ENCODE peak calls at places on chromosomes 5 and 9, in four cellular contexts. X is PC-3, I is thyroid gland, F is lung. Y is an unnamed sample. For H3K9me3 and H3K4me1, the result is how much of the 10 kb centered on the place peaks cover.

GRCh38 chr9:77534376-77535057 is 113.6 kb downstream of the GNA14 start:
- DNase-seq in X (no peak), F (no peak), I (peak), Y (no peak)

GRCh38 chr9:83346655-83347393 is 191.4 kb downstream of the FRMD3 start:
- DNase-seq in X (no peak), F (no peak), I (peak), Y (no peak)

GRCh38 chr5:112186401-112186990 is 232.6 kb downstream of the EPB41L4A start:
- DNase-seq in X (peak), F (no peak), I (peak), Y (no peak)

GRCh38 chr9:68951879-68952659 is 61.8 kb downstream of the PRKACG start:
- DNase-seq in F (no peak), I (no peak), X (no peak), Y (no peak)

GRCh38 chr5:117812866-117813265 is 1175.5 kb downstream of the DTWD2 start:
- DNase-seq in F (no peak), I (no peak), X (no peak), Y (no peak)

GRCh38 chr5:1201327-1202025 is at the start of gene SLC6A19:
- DNase-seq in I (no peak), F (no peak), X (no peak), Y (no peak)

GRCh38 chr5:170343177-170343576 is 45.6 kb upstream of the LCP2 start:
- DNase-seq in X (no peak), I (no peak), F (no peak), Y (no peak)

GRCh38 chr5:124451721-124452383 is 294.6 kb downstream of the ZNF608 start:
- DNase-seq in F (no peak), I (no peak), X (no peak), Y (no peak)

GRCh38 chr5:131163315-131164119 is 1.5 kb downstream of the HINT1 start:
- DNase-seq in X (peak), I (no peak), F (no peak), Y (peak)

GRCh38 chr5:16742938-16743337 is 126.1 kb upstream of the RETREG1 start:
- DNase-seq in X (peak), I (no peak), F (no peak), Y (no peak)

GRCh38 chr5:1429501-1429900 is 15.7 kb downstream of the SLC6A3 start:
- DNase-seq in X (peak), F (no peak), I (no peak), Y (no peak)

GRCh38 chr5:159001247-159001646 is 98.5 kb downstream of the EBF1 start:
- DNase-seq in F (no peak), I (no peak), X (no peak), Y (no peak)

GRCh38 chr9:113220467-113221002 is 542 bp downstream of the FKBP15 start:
- DNase-seq in X (peak), F (no peak), I (no peak), Y (no peak)

GRCh38 chr9:111851536-111851935 is 45.1 kb upstream of the UGCG start:
- DNase-seq in X (peak), I (no peak), F (no peak), Y (no peak)

GRCh38 chr9:129343697-129344375 is 165.8 kb upstream of the IER5L start:
- DNase-seq in F (peak), X (no peak), I (peak), Y (no peak)

GRCh38 chr9:38008168-38009034 is 60.6 kb downstream of the SHB start:
- DNase-seq in X (peak), I (peak), F (peak), Y (peak)

GRCh38 chr9:124950050-124950718 is 9.3 kb upstream of the GOLGA1 start:
- DNase-seq in F (no peak), X (no peak), I (no peak), Y (no peak)

GRCh38 chr5:171454549-171454948 is 35.1 kb downstream of the FGF18 start:
- DNase-seq in F (no peak), I (peak), X (no peak), Y (no peak)

GRCh38 chr5:13316191-13316590 is 628.3 kb downstream of the DNAH5 start:
- DNase-seq in F (no peak), I (no peak), X (no peak), Y (no peak)

GRCh38 chr9:123724211-123724831 is 205.6 kb downstream of the DENND1A start:
- DNase-seq in F (no peak), I (peak), X (no peak), Y (no peak)

GRCh38 chr5:157342822-157343402 is 77.0 kb downstream of the CYFIP2 start:
- DNase-seq in I (no peak), F (no peak), X (peak), Y (peak)

GRCh38 chr5:55220433-55221185 is 6.5 kb downstream of the MCIDAS start:
- DNase-seq in F (no peak), I (peak), X (no peak), Y (no peak)

GRCh38 chr9:130337784-130338380 is 72.3 kb downstream of the HMCN2 start:
- DNase-seq in F (no peak), X (no peak), I (no peak), Y (no peak)

GRCh38 chr9:74742792-74743389 is 144.8 kb downstream of the TRPM6 start:
- DNase-seq in F (no peak), I (peak), X (peak), Y (peak)

GRCh38 chr9:129639034-129639630 is 2.8 kb downstream of the ASB6 start:
- DNase-seq in I (no peak), X (no peak), F (no peak), Y (no peak)

GRCh38 chr5:1933364-1934055 is 50.8 kb upstream of the IRX4 start:
- DNase-seq in X (no peak), F (no peak), I (no peak), Y (no peak)

GRCh38 chr9:29129763-29130162 is 1556.5 kb upstream of the C9orf72 start:
- DNase-seq in F (no peak), I (no peak), X (no peak), Y (no peak)

GRCh38 chr9:130438368-130438981 is 6.3 kb upstream of the ASS1 start:
- DNase-seq in X (no peak), I (no peak), F (no peak), Y (no peak)

DNA sequence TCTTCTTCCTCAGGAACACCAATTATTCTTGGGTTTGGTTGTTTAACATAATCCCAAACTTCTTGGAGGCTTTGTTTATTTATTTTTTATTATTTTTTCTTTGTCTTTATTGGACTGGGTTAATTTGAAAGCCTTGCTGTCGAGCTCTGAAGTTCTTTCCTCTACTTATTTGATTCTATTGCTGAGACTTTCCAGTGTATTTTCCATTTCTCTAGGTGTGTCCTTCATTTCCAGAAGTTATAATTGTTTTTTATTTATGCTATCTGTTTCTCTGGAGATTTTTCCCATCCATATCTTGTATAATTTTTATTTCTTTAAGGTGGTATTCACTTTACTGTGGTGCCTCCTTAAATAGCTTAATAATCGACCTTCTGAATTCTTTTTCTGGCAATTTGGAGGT is 8.8 kb upstream of the RIOK2 start:
- DNase-seq in X (no peak), I (no peak), F (no peak), Y (no peak)
- H3K9me3 ChIP-seq in X (under half), I (under half), F (under half), Y (under half)

DNA sequence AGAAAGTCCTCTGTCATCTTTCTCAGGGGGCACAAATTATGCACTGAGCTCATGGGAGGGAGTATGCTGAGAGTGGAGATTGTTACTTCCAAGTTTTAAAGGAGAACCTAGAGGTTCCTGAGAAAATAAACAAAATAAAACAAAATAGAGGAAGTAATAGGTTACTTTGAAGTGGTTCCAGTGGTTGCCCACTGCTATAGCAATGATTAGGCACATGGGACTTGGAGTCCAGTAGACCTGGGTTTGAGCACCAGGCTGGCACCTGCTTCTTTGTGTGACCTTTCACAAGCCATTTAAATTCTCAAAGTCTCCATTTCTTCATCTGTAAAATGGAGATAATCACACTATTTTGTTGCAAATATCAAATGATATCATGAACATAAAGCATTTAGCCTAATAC is 13.8 kb upstream of the CDC23 start:
- DNase-seq in X (no peak), F (no peak), I (no peak), Y (no peak)
- H3K4me1 ChIP-seq in X (under half), F (under half), I (under half), Y (under half)

GRCh38 chr5:101425345-101425744 is 522.3 kb upstream of the ST8SIA4 start:
- DNase-seq in I (no peak), X (no peak), F (no peak), Y (no peak)

GRCh38 chr5:101429241-101429640 is 526.2 kb upstream of the ST8SIA4 start:
- DNase-seq in X (peak), I (no peak), F (no peak), Y (no peak)

GRCh38 chr5:101418735-101419134 is 515.7 kb upstream of the ST8SIA4 start:
- DNase-seq in X (no peak), I (no peak), F (no peak), Y (no peak)

GRCh38 chr5:101430551-101430950 is 527.5 kb upstream of the ST8SIA4 start:
- DNase-seq in I (no peak), F (no peak), X (no peak), Y (no peak)

GRCh38 chr5:101424530-101425175 is 521.6 kb upstream of the ST8SIA4 start:
- DNase-seq in F (no peak), I (peak), X (peak), Y (no peak)
- H3K27ac ChIP-seq in F (no peak), I (peak), X (peak), Y (no peak)

GRCh38 chr9:137017791-137018497 is 10.1 kb downstream of the ABCA2 start:
- DNase-seq in I (no peak), X (no peak), F (no peak), Y (no peak)
- H3K9me3 ChIP-seq in I (under half), X (under half), F (under half), Y (under half)

GRCh38 chr9:114810614-114811013 is 4.8 kb upstream of the TNFSF15 start:
- DNase-seq in F (no peak), X (no peak), I (no peak), Y (no peak)

GRCh38 chr9:114811969-114812636 is 6.3 kb upstream of the TNFSF15 start:
- DNase-seq in F (no peak), X (peak), I (no peak), Y (no peak)

GRCh38 chr9:114806571-114806970 is 732 bp upstream of the TNFSF15 start:
- DNase-seq in I (no peak), X (no peak), F (no peak), Y (no peak)

GRCh38 chr9:114813717-114814418 is 8.0 kb upstream of the TNFSF15 start:
- DNase-seq in I (no peak), F (no peak), X (no peak), Y (no peak)

GRCh38 chr9:114811301-114811700 is 5.5 kb upstream of the TNFSF15 start:
- DNase-seq in F (no peak), X (peak), I (no peak), Y (no peak)
- H3K4me1 ChIP-seq in F (under half), X (under half), I (under half), Y (under half)

DNA sequence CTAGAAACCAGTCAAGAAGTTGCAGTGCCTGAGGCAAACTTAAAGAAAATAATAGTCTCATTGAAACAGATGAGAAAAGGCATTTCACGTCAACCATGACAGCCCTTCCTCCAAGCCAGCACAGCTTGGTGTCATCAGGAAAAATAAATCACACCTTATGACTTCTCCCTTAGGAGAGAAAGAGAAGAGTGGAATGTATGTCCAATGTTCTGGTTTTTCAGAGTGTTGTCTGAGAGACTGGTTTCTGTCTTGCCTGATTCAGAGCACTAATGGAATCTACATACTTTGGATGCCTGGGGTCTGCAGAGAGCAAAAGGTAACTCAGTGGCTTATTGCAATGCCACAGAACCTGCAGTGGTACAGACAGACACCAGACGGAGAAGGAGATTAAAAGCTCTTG is 105.5 kb upstream of the PDE4D start:
- DNase-seq in F (no peak), I (no peak), X (no peak), Y (no peak)
- H3K27ac ChIP-seq in F (no peak), I (no peak), X (no peak), Y (no peak)

GRCh38 chr5:179430256-179431175 is 85.3 kb upstream of the ADAMTS2 start:
- DNase-seq in I (no peak), X (no peak), F (no peak), Y (no peak)
- H3K9me3 ChIP-seq in I (under half), X (under half), F (under half), Y (under half)

DNA sequence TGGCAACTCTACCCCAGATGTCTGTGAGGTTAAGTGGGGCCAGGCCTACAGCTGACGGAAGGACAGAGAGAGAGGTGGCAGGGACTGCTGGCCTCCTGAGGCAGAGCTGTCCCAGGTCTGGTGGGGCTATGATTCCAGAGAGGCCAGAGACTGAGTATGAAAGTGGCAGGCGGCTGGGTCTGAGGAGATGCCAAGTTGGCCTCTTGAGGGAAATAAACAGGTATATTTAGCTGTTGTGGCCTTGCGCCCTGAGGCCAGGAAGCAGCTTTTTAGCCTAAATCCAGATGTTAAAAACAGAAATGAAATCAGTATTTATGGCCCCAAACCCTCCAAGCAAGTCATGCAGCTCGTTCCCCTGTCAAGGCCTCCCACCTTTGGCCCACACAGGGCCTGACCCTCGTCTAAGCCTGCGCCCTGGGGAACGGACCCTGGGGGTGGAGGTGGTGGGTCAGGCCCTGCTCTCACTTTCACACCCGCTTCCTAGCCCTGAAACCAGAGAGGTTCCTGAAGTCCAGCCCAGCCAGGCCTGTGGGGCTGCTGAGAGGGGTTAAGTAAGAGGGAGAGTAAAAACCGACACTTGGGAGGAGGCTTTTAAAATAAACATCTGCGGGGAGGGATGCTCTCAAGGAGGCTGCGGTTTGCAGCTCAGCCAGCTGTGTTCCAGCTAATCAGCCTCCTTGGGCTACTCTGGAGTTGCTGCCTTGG is 18.7 kb downstream of the PCDHGC5 start:
- DNase-seq in F (no peak), X (no peak), I (no peak), Y (no peak)
- H3K4me1 ChIP-seq in F (under half), X (under half), I (under half), Y (under half)

Y was measured in CD4-positive, CD25-positive, alpha-beta regulatory T cell.